ENCODE peak calls at places on chromosomes 2 and 18, in six cellular contexts. N is osteoblast, Z is A549, I is fibroblast of mammary gland, O is body of pancreas, E is cardiac fibroblast. L is an unnamed sample.

GRCh38 chr2:20231632-20232031 is 6.7 kb upstream of the SDC1 start:
- DNase-seq in N (peak; percentile 83), Z (peak; percentile 65), I (peak; percentile 67), O (peak; percentile 56), E (peak; percentile 73), L (no peak)

GRCh38 chr2:184906160-184906559 is 307.8 kb downstream of the ZNF804A start:
- DNase-seq in N (no peak), Z (no peak), I (no peak), O (no peak), E (no peak), L (no peak)

GRCh38 chr2:229164545-229165249 is 106.4 kb downstream of the PID1 start:
- DNase-seq in N (no peak), Z (no peak), I (peak; percentile 35), O (no peak), E (peak; percentile 50), L (no peak)

GRCh38 chr2:161136696-161137324 is 23.4 kb upstream of the TANK start:
- DNase-seq in N (no peak), Z (no peak), I (peak; percentile 26), O (no peak), E (peak; percentile 75), L (no peak)

GRCh38 chr2:66426250-66427064 is 8.5 kb upstream of the MEIS1 start:
- DNase-seq in N (no peak), Z (no peak), I (no peak), O (no peak), E (no peak), L (no peak)

GRCh38 chr2:78029392-78029995 is 507.3 kb upstream of the LRRTM4 start:
- DNase-seq in N (no peak), Z (no peak), I (no peak), O (no peak), E (peak; percentile 1), L (no peak)

GRCh38 chr2:118614856-118615255 is 232.6 kb downstream of the EN1 start:
- DNase-seq in N (no peak), Z (no peak), I (peak; percentile 56), O (no peak), E (no peak), L (peak; percentile 2)

GRCh38 chr2:38676681-38677080 is 10.8 kb downstream of the GALM start:
- DNase-seq in N (no peak), Z (no peak), I (no peak), O (no peak), E (no peak), L (no peak)

GRCh38 chr18:34521040-34521439 is 189.1 kb upstream of the DTNA start:
- DNase-seq in N (no peak), Z (no peak), I (no peak), O (no peak), E (no peak), L (no peak)

GRCh38 chr2:101889460-101890098 is 102.2 kb upstream of the IL1R2 start:
- DNase-seq in N (no peak), Z (no peak), I (no peak), O (no peak), E (no peak), L (no peak)

GRCh38 chr2:169493360-169493759 is 14.1 kb downstream of the BBS5 start:
- DNase-seq in N (no peak), Z (no peak), I (no peak), O (no peak), E (no peak), L (no peak)

GRCh38 chr2:182444170-182444569 is 17.3 kb upstream of the PDE1A start:
- DNase-seq in N (no peak), Z (no peak), I (no peak), O (no peak), E (no peak), L (no peak)

GRCh38 chr2:84938194-84938879 is 32.6 kb upstream of the KCMF1 start:
- DNase-seq in N (no peak), Z (no peak), I (peak; percentile 38), O (no peak), E (peak; percentile 45), L (no peak)

GRCh38 chr18:61400714-61401113 is 67.5 kb downstream of the CDH20 start:
- DNase-seq in N (no peak), Z (no peak), I (peak; percentile 89), O (no peak), E (peak; percentile 84), L (peak; percentile 55)

GRCh38 chr2:173630425-173631122 is 275.9 kb downstream of the CDCA7 start:
- DNase-seq in N (no peak), Z (no peak), I (no peak), O (no peak), E (no peak), L (no peak)

GRCh38 chr2:173629076-173629475 is 274.4 kb downstream of the CDCA7 start:
- DNase-seq in N (no peak), Z (no peak), I (no peak), O (no peak), E (no peak), L (no peak)

GRCh38 chr2:173625315-173625714 is 270.6 kb downstream of the CDCA7 start:
- DNase-seq in N (no peak), Z (no peak), I (no peak), O (no peak), E (no peak), L (no peak)

GRCh38 chr2:173631123-173631450 is 276.4 kb downstream of the CDCA7 start:
- DNase-seq in N (peak; percentile 66), Z (peak; percentile 13), I (peak; percentile 37), O (no peak), E (peak; percentile 42), L (no peak)
- H3K4me3 ChIP-seq in N (peak overlapping the region; percentile 23), Z (no peak overlapping the region), I (no peak overlapping the region), O (no peak overlapping the region), E (no peak overlapping the region), L (no peak overlapping the region)

GRCh38 chr18:2191180-2191790 is 380.0 kb downstream of the METTL4 start:
- DNase-seq in N (no peak), Z (no peak), I (no peak), O (no peak), E (no peak), L (no peak)
- TF ChIP-seq CTCF in N (no peak), Z (no peak), I (no peak), O (no peak), E (no peak), L (no peak)

GRCh38 chr2:222423186-222423585 is 1.2 kb upstream of the SGPP2 start:
- DNase-seq in N (no peak), Z (no peak), I (no peak), O (no peak), E (no peak), L (no peak)

GRCh38 chr2:222426836-222427130 is 2.4 kb downstream of the SGPP2 start:
- DNase-seq in N (no peak), Z (no peak), I (no peak), O (no peak), E (no peak), L (no peak)

GRCh38 chr2:222423632-222424280 is 587 bp upstream of the SGPP2 start:
- DNase-seq in N (no peak), Z (no peak), I (no peak), O (no peak), E (no peak), L (no peak)

GRCh38 chr2:222424729-222425671 is 657 bp downstream of the SGPP2 start:
- DNase-seq in N (peak; percentile 73), Z (no peak), I (no peak), O (peak; percentile 20), E (no peak), L (no peak)

DNA sequence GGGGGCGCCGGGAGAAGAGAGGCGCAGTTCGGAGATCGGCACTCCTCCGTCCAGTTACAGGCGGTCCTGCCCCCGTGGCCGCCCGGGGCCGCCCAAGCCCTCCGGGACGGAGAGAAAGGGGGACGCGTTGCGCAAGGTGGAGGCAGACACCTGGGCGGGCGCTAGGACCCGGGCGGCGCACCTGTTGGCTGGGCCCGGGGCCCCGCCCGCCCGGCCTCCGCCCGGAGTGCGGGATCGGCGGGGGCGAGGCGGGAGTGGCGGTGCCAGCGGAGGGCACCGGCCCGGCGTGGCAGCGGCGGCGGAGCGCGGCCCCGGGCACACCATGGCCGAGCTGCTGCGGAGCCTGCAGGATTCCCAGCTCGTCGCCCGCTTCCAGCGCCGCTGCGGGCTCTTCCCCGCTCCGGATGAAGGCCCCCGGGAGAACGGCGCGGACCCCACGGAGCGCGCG is at the start of gene SGPP2:
- DNase-seq in N (peak; percentile 53), Z (no peak), I (no peak), O (peak; percentile 32), E (no peak), L (no peak)
- H3K4me3 ChIP-seq in N (no peak within 1 kb of the TSS), Z (peak within 1 kb of the TSS; percentile 67), I (no peak within 1 kb of the TSS), O (no peak within 1 kb of the TSS), E (peak within 1 kb of the TSS; percentile 11), L (peak within 1 kb of the TSS; percentile 40)

DNA sequence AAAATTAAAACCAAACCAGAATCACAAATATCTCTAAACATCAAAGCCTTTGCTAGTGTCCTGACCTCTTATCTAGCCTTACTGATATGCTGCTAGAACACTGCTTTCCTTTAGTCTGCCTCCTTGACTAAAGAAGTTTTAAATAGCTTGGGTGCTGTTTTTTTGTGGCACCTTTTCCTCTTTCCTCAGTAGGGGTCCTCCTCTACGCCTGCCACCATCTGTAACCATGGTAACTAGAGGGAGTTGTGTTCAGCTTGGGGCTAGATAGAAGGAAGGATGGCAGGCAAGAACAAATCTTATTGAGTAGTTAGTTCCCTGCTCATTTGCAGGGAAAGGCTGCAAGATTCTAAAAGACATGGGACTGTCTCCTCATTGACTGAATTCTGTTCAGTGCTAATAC is 86.0 kb downstream of the TAF4B start:
- DNase-seq in N (no peak), Z (no peak), I (no peak), O (no peak), E (no peak), L (no peak)
- TF ChIP-seq CTCF in N (no peak), Z (no peak), I (no peak), O (no peak), E (no peak), L (no peak)

DNA sequence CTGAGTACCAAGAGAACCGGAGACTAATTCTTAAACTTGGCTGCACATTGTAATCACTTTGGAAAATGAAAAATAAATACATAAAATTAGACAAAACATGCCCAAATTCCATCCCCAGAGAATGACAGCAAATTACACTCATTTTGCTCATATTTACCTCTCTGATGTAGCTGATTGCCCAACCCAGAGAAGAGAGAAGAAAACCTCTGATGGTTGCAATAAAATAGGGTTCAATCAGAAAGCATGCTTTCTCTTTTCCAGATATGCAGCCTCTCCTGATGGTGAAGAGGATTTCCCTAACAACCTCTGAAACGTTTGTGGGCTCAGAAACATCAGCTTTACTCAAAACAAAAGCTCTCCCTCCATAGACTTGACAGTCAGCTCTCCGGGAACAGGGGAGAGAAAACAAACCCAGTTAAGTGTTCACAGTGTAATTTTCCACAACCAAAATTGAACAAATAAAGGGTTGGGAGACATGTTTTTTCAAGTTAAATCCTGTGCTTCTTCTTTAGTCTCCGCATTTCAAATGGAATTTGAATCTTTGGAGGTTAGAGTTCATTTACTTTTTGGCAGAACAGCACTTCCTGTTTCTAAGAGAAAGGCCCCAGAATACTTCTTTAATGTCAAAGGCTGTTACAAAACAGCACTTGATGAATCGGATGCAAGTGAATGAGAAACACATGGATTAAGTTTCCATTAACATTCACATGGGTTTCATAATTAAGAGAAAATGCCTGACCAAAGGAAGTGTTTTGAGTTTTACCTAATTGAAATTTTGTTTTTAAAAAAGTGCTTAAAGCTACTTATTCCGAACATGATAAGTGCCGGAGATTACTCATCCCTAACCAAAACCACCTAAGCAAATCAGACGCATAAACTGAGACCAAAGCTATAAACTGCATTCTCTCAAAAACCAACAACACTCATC is 570.1 kb upstream of the SYT4 start:
- DNase-seq in N (peak; percentile 48), Z (no peak), I (peak; percentile 86), O (no peak), E (peak; percentile 58), L (peak; percentile 45)
- H3K4me3 ChIP-seq in N (peak overlapping the region; percentile 27), Z (no peak overlapping the region), I (no peak overlapping the region), O (no peak overlapping the region), E (no peak overlapping the region), L (no peak overlapping the region)